ENCODE peak calls at places on chromosomes 6 and 20, in six cellular contexts. One of them, this sample, is unnamed.

GRCh38 chr20:17225891-17226409 is 890 bp upstream of the PCSK2 start:
- DNase-seq in psoas muscle: no peak
- DNase-seq in upper lobe of right lung: peak
- DNase-seq in astrocyte of the spinal cord: no peak
- DNase-seq in WERI-Rb-1: peak
- DNase-seq in fibroblast of lung: no peak
- DNase-seq in this sample: peak

GRCh38 chr20:53934421-53935352 is 135.7 kb downstream of the BCAS1 start:
- DNase-seq in astrocyte of the spinal cord: peak
- DNase-seq in upper lobe of right lung: no peak
- DNase-seq in psoas muscle: no peak
- DNase-seq in WERI-Rb-1: no peak
- DNase-seq in fibroblast of lung: peak
- DNase-seq in this sample: no peak

GRCh38 chr6:134453792-134454510 is 136.0 kb upstream of the SGK1 start:
- DNase-seq in WERI-Rb-1: no peak
- DNase-seq in psoas muscle: no peak
- DNase-seq in upper lobe of right lung: no peak
- DNase-seq in fibroblast of lung: no peak
- DNase-seq in astrocyte of the spinal cord: no peak
- DNase-seq in this sample: peak

GRCh38 chr20:8094415-8094818 is 37.6 kb upstream of the PLCB1 start:
- DNase-seq in upper lobe of right lung: no peak
- DNase-seq in fibroblast of lung: peak
- DNase-seq in WERI-Rb-1: no peak
- DNase-seq in psoas muscle: peak
- DNase-seq in astrocyte of the spinal cord: peak
- DNase-seq in this sample: no peak

GRCh38 chr6:36633915-36634314 is 39.8 kb downstream of the SRSF3 start:
- DNase-seq in psoas muscle: no peak
- DNase-seq in WERI-Rb-1: no peak
- DNase-seq in astrocyte of the spinal cord: peak
- DNase-seq in upper lobe of right lung: peak
- DNase-seq in fibroblast of lung: peak
- DNase-seq in this sample: no peak

GRCh38 chr6:39428152-39428551 is 105.7 kb upstream of the KCNK16 start:
- DNase-seq in WERI-Rb-1: no peak
- DNase-seq in upper lobe of right lung: no peak
- DNase-seq in astrocyte of the spinal cord: no peak
- DNase-seq in psoas muscle: no peak
- DNase-seq in fibroblast of lung: no peak
- DNase-seq in this sample: no peak

GRCh38 chr20:11216451-11217314 is 542.9 kb upstream of the JAG1 start:
- DNase-seq in WERI-Rb-1: no peak
- DNase-seq in upper lobe of right lung: no peak
- DNase-seq in astrocyte of the spinal cord: peak
- DNase-seq in psoas muscle: no peak
- DNase-seq in fibroblast of lung: peak
- DNase-seq in this sample: no peak

GRCh38 chr20:49583669-49584417 is 15.9 kb upstream of the PTGIS start:
- DNase-seq in astrocyte of the spinal cord: peak
- DNase-seq in psoas muscle: peak
- DNase-seq in fibroblast of lung: peak
- DNase-seq in WERI-Rb-1: no peak
- DNase-seq in upper lobe of right lung: no peak
- DNase-seq in this sample: peak

GRCh38 chr20:48826883-48827771 is 672 bp downstream of the PREX1 start:
- DNase-seq in upper lobe of right lung: peak
- DNase-seq in psoas muscle: no peak
- DNase-seq in astrocyte of the spinal cord: peak
- DNase-seq in fibroblast of lung: peak
- DNase-seq in WERI-Rb-1: peak
- DNase-seq in this sample: peak

GRCh38 chr20:58102744-58103516 is 125.5 kb downstream of the ANKRD60 start:
- DNase-seq in upper lobe of right lung: no peak
- DNase-seq in fibroblast of lung: peak
- DNase-seq in astrocyte of the spinal cord: peak
- DNase-seq in WERI-Rb-1: no peak
- DNase-seq in psoas muscle: no peak
- DNase-seq in this sample: no peak

GRCh38 chr20:50762045-50762422 is 30.7 kb downstream of the PARD6B start:
- DNase-seq in fibroblast of lung: no peak
- DNase-seq in WERI-Rb-1: no peak
- DNase-seq in psoas muscle: no peak
- DNase-seq in upper lobe of right lung: peak
- DNase-seq in astrocyte of the spinal cord: no peak
- DNase-seq in this sample: no peak

GRCh38 chr20:26163890-26164289 is 467.2 kb upstream of the ZNF337 start:
- DNase-seq in upper lobe of right lung: no peak
- DNase-seq in fibroblast of lung: peak
- DNase-seq in psoas muscle: no peak
- DNase-seq in WERI-Rb-1: no peak
- DNase-seq in astrocyte of the spinal cord: peak
- DNase-seq in this sample: no peak

GRCh38 chr6:88641178-88641903 is 322.1 kb downstream of the RNGTT start:
- DNase-seq in WERI-Rb-1: no peak
- DNase-seq in upper lobe of right lung: no peak
- DNase-seq in psoas muscle: no peak
- DNase-seq in fibroblast of lung: peak
- DNase-seq in astrocyte of the spinal cord: no peak
- DNase-seq in this sample: no peak

GRCh38 chr6:137874204-137875001 is 7.3 kb downstream of the TNFAIP3 start:
- DNase-seq in fibroblast of lung: no peak
- DNase-seq in astrocyte of the spinal cord: no peak
- DNase-seq in WERI-Rb-1: no peak
- DNase-seq in upper lobe of right lung: no peak
- DNase-seq in psoas muscle: no peak
- DNase-seq in this sample: no peak

GRCh38 chr20:48257833-48258232 is 472.6 kb upstream of the SULF2 start:
- DNase-seq in psoas muscle: no peak
- DNase-seq in upper lobe of right lung: no peak
- DNase-seq in astrocyte of the spinal cord: no peak
- DNase-seq in fibroblast of lung: no peak
- DNase-seq in WERI-Rb-1: no peak
- DNase-seq in this sample: no peak

GRCh38 chr6:36626636-36627035 is 32.5 kb downstream of the SRSF3 start:
- DNase-seq in WERI-Rb-1: no peak
- DNase-seq in psoas muscle: no peak
- DNase-seq in astrocyte of the spinal cord: no peak
- DNase-seq in fibroblast of lung: no peak
- DNase-seq in upper lobe of right lung: no peak
- DNase-seq in this sample: no peak

GRCh38 chr6:12014027-12014872 is 2.1 kb downstream of the HIVEP1 start:
- DNase-seq in psoas muscle: no peak
- DNase-seq in astrocyte of the spinal cord: peak
- DNase-seq in fibroblast of lung: peak
- DNase-seq in WERI-Rb-1: no peak
- DNase-seq in upper lobe of right lung: no peak
- DNase-seq in this sample: no peak

GRCh38 chr20:37992802-37993538 is 40.3 kb downstream of the TTI1 start:
- DNase-seq in fibroblast of lung: peak
- DNase-seq in astrocyte of the spinal cord: peak
- DNase-seq in psoas muscle: peak
- DNase-seq in WERI-Rb-1: peak
- DNase-seq in upper lobe of right lung: no peak
- DNase-seq in this sample: no peak

GRCh38 chr20:49976542-49976941 is 6.2 kb upstream of the SNAI1 start:
- DNase-seq in astrocyte of the spinal cord: no peak
- DNase-seq in upper lobe of right lung: no peak
- DNase-seq in psoas muscle: no peak
- DNase-seq in fibroblast of lung: peak
- DNase-seq in WERI-Rb-1: no peak
- DNase-seq in this sample: no peak

GRCh38 chr6:52497652-52498408 is 77.7 kb downstream of the EFHC1 start:
- DNase-seq in astrocyte of the spinal cord: peak
- DNase-seq in WERI-Rb-1: no peak
- DNase-seq in upper lobe of right lung: no peak
- DNase-seq in psoas muscle: peak
- DNase-seq in fibroblast of lung: peak
- DNase-seq in this sample: no peak

GRCh38 chr6:63307581-63308246 is 12.1 kb downstream of the LGSN start:
- DNase-seq in WERI-Rb-1: peak
- DNase-seq in fibroblast of lung: peak
- DNase-seq in psoas muscle: no peak
- DNase-seq in astrocyte of the spinal cord: peak
- DNase-seq in upper lobe of right lung: no peak
- DNase-seq in this sample: no peak

GRCh38 chr20:21528870-21529269 is 15.0 kb upstream of the NKX2-2 start:
- DNase-seq in psoas muscle: no peak
- DNase-seq in fibroblast of lung: no peak
- DNase-seq in astrocyte of the spinal cord: no peak
- DNase-seq in WERI-Rb-1: no peak
- DNase-seq in upper lobe of right lung: no peak
- DNase-seq in this sample: no peak
- TF ChIP-seq CTCF in psoas muscle: no peak
- TF ChIP-seq CTCF in fibroblast of lung: no peak
- TF ChIP-seq CTCF in astrocyte of the spinal cord: no peak
- TF ChIP-seq CTCF in WERI-Rb-1: no peak
- TF ChIP-seq CTCF in upper lobe of right lung: no peak
- TF ChIP-seq CTCF in this sample: no peak

DNA sequence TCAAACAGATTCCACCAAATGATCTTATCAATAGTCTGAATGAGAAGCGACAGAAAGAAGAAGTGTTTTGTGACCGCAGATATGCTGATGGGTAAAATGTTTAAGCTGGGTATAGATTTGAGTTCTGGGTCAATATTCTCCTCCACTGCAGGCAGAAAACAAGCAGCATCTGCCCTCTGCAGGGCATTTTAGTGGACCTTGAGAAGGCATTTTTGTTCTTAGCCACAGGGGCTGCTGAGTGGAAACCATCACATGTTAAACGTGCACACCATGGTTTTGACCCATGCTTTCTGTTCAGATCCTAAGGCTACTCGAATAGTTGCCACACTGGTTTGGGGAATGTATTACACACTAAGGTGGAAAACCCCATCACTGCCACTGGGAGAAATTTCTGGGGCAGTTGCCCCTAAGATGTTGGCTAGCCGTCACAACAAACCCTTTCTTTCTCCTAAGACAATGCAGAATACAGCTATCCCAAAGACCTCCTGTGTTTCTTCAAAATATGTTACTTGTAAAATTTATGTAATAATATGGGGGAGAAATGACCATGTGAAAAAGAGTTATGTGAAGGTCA is 5.5 kb downstream of the POU3F2 start:
- DNase-seq in psoas muscle: no peak
- DNase-seq in fibroblast of lung: peak
- DNase-seq in astrocyte of the spinal cord: peak
- DNase-seq in WERI-Rb-1: peak
- DNase-seq in upper lobe of right lung: no peak
- DNase-seq in this sample: peak
- TF ChIP-seq CTCF in psoas muscle: no peak
- TF ChIP-seq CTCF in fibroblast of lung: peak
- TF ChIP-seq CTCF in astrocyte of the spinal cord: peak
- TF ChIP-seq CTCF in WERI-Rb-1: peak
- TF ChIP-seq CTCF in upper lobe of right lung: no peak
- TF ChIP-seq CTCF in this sample: peak

GRCh38 chr20:6381887-6382286 is 259.1 kb upstream of the FERMT1 start:
- DNase-seq in psoas muscle: no peak
- DNase-seq in WERI-Rb-1: no peak
- DNase-seq in astrocyte of the spinal cord: peak
- DNase-seq in fibroblast of lung: peak
- DNase-seq in upper lobe of right lung: no peak
- DNase-seq in this sample: no peak
- TF ChIP-seq CTCF in psoas muscle: no peak
- TF ChIP-seq CTCF in WERI-Rb-1: no peak
- TF ChIP-seq CTCF in astrocyte of the spinal cord: peak
- TF ChIP-seq CTCF in fibroblast of lung: peak
- TF ChIP-seq CTCF in upper lobe of right lung: peak
- TF ChIP-seq CTCF in this sample: peak

DNA sequence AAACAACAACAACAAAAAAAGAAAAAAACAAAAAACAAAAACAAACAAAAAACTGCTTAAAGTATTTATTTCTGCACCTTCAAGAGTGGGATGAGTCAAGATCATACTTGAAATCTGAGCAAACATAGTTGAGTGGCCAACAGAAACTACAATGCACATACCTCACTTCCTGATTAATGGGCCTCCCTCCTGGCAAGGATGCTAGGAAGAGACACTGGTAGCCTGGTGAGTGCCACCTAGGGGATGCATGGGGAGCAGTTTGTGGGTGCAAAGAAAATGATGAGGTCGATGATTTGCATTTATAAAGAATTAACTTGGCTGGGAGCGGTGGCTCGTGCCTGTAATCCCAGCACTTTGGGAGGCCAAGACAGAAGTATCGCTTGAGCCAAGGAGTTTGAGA is 808.1 kb downstream of the MAFB start:
- DNase-seq in psoas muscle: no peak
- DNase-seq in upper lobe of right lung: no peak
- DNase-seq in fibroblast of lung: peak
- DNase-seq in astrocyte of the spinal cord: no peak
- DNase-seq in WERI-Rb-1: no peak
- DNase-seq in this sample: no peak
- TF ChIP-seq CTCF in psoas muscle: no peak
- TF ChIP-seq CTCF in upper lobe of right lung: peak
- TF ChIP-seq CTCF in fibroblast of lung: peak
- TF ChIP-seq CTCF in astrocyte of the spinal cord: peak
- TF ChIP-seq CTCF in WERI-Rb-1: peak
- TF ChIP-seq CTCF in this sample: no peak

GRCh38 chr6:111503660-111504059 is 20.6 kb upstream of the REV3L start:
- DNase-seq in fibroblast of lung: peak
- DNase-seq in WERI-Rb-1: no peak
- DNase-seq in upper lobe of right lung: no peak
- DNase-seq in psoas muscle: no peak
- DNase-seq in astrocyte of the spinal cord: peak
- DNase-seq in this sample: no peak

GRCh38 chr6:111499269-111499793 is 16.3 kb upstream of the REV3L start:
- DNase-seq in psoas muscle: no peak
- DNase-seq in fibroblast of lung: no peak
- DNase-seq in WERI-Rb-1: no peak
- DNase-seq in upper lobe of right lung: no peak
- DNase-seq in astrocyte of the spinal cord: no peak
- DNase-seq in this sample: no peak

GRCh38 chr6:111502154-111502553 is 19.1 kb upstream of the REV3L start:
- DNase-seq in WERI-Rb-1: no peak
- DNase-seq in psoas muscle: no peak
- DNase-seq in fibroblast of lung: no peak
- DNase-seq in upper lobe of right lung: no peak
- DNase-seq in astrocyte of the spinal cord: no peak
- DNase-seq in this sample: no peak

GRCh38 chr6:111503194-111503593 is 20.2 kb upstream of the REV3L start:
- DNase-seq in astrocyte of the spinal cord: peak
- DNase-seq in upper lobe of right lung: no peak
- DNase-seq in psoas muscle: no peak
- DNase-seq in fibroblast of lung: peak
- DNase-seq in WERI-Rb-1: no peak
- DNase-seq in this sample: no peak
- TF ChIP-seq CTCF in astrocyte of the spinal cord: no peak
- TF ChIP-seq CTCF in upper lobe of right lung: no peak
- TF ChIP-seq CTCF in psoas muscle: no peak
- TF ChIP-seq CTCF in fibroblast of lung: no peak
- TF ChIP-seq CTCF in WERI-Rb-1: no peak
- TF ChIP-seq CTCF in this sample: no peak

GRCh38 chr6:30844118-30844535 is 40.2 kb upstream of the DDR1 start:
- DNase-seq in WERI-Rb-1: no peak
- DNase-seq in upper lobe of right lung: no peak
- DNase-seq in psoas muscle: no peak
- DNase-seq in fibroblast of lung: peak
- DNase-seq in astrocyte of the spinal cord: no peak
- DNase-seq in this sample: no peak
- TF ChIP-seq CTCF in WERI-Rb-1: no peak
- TF ChIP-seq CTCF in upper lobe of right lung: no peak
- TF ChIP-seq CTCF in psoas muscle: no peak
- TF ChIP-seq CTCF in fibroblast of lung: no peak
- TF ChIP-seq CTCF in astrocyte of the spinal cord: no peak
- TF ChIP-seq CTCF in this sample: no peak

GRCh38 chr6:139996253-139996834 is 621.9 kb upstream of the CITED2 start:
- DNase-seq in upper lobe of right lung: no peak
- DNase-seq in astrocyte of the spinal cord: no peak
- DNase-seq in psoas muscle: no peak
- DNase-seq in fibroblast of lung: peak
- DNase-seq in WERI-Rb-1: peak
- DNase-seq in this sample: no peak
- TF ChIP-seq CTCF in upper lobe of right lung: peak
- TF ChIP-seq CTCF in astrocyte of the spinal cord: no peak
- TF ChIP-seq CTCF in psoas muscle: peak
- TF ChIP-seq CTCF in fibroblast of lung: no peak
- TF ChIP-seq CTCF in WERI-Rb-1: peak
- TF ChIP-seq CTCF in this sample: no peak